ENCODE peak calls at places on chromosomes 5 and 9, in five cellular contexts. M, Z, K, J and X are unnamed samples.

GRCh38 chr5:9707766-9708462 is 77.8 kb upstream of the TAS2R1 start:
- DNase-seq in M (no peak), Z (no peak), K (no peak), J (no peak), X (no peak)

GRCh38 chr9:91348191-91348790 is 13.4 kb downstream of the AUH start:
- DNase-seq in M (no peak), Z (no peak), K (no peak), J (no peak), X (no peak)

GRCh38 chr9:109816490-109816889 is 36.5 kb downstream of the PALM2AKAP2 start:
- DNase-seq in M (peak; percentile 90), Z (no peak), K (no peak), J (no peak), X (no peak)

GRCh38 chr5:180119886-180120220 is 48.3 kb upstream of the RNF130 start:
- DNase-seq in M (no peak), Z (no peak), K (no peak), J (no peak), X (no peak)

GRCh38 chr5:154248691-154249090 is 58.2 kb downstream of the GALNT10 start:
- DNase-seq in M (no peak), Z (no peak), K (no peak), J (no peak), X (no peak)

GRCh38 chr9:20559236-20559896 is 62.9 kb downstream of the MLLT3 start:
- DNase-seq in M (peak; percentile 69), Z (no peak), K (no peak), J (no peak), X (no peak)

GRCh38 chr9:121599872-121600585 is 51.4 kb upstream of the DAB2IP start:
- DNase-seq in M (no peak), Z (no peak), K (no peak), J (no peak), X (no peak)

GRCh38 chr9:33942471-33943083 is 106.1 kb downstream of the UBAP2 start:
- DNase-seq in M (peak; percentile 69), Z (no peak), K (no peak), J (no peak), X (no peak)

GRCh38 chr9:115864581-115864980 is 289.0 kb upstream of the PAPPA start:
- DNase-seq in M (no peak), Z (no peak), K (no peak), J (no peak), X (no peak)

GRCh38 chr5:58885265-58885664 is 302.4 kb downstream of the RAB3C start:
- DNase-seq in M (no peak), Z (no peak), K (no peak), J (no peak), X (no peak)

GRCh38 chr9:86034863-86035734 is 64.3 kb downstream of the GOLM1 start:
- DNase-seq in M (peak; percentile 60), Z (no peak), K (peak; percentile 27), J (peak; percentile 8), X (no peak)

GRCh38 chr5:128245974-128246373 is 162.4 kb downstream of the SLC12A2 start:
- DNase-seq in M (no peak), Z (no peak), K (no peak), J (no peak), X (no peak)

GRCh38 chr9:22010881-22011625 is 1.9 kb upstream of the CDKN2B start:
- DNase-seq in M (peak; percentile 48), Z (no peak), K (no peak), J (no peak), X (no peak)

GRCh38 chr9:128107971-128108783 is 19.4 kb downstream of the PTGES2 start:
- DNase-seq in M (no peak), Z (no peak), K (no peak), J (no peak), X (no peak)

GRCh38 chr5:116068028-116068632 is 16.7 kb upstream of the COMMD10 start:
- DNase-seq in M (peak; percentile 61), Z (peak; percentile 44), K (peak; percentile 56), J (peak; percentile 5), X (no peak)

GRCh38 chr5:174553556-174553955 is 170.8 kb upstream of the MSX2 start:
- DNase-seq in M (no peak), Z (no peak), K (no peak), J (no peak), X (no peak)

GRCh38 chr9:128254362-128254761 is 21.4 kb downstream of the GOLGA2 start:
- DNase-seq in M (no peak), Z (no peak), K (no peak), J (no peak), X (no peak)

GRCh38 chr9:92887880-92888338 is 10.1 kb upstream of the ZNF484 start:
- DNase-seq in M (no peak), Z (peak; percentile 24), K (peak; percentile 88), J (no peak), X (no peak)

GRCh38 chr5:109347252-109347888 is 62.4 kb downstream of the PJA2 start:
- DNase-seq in M (no peak), Z (no peak), K (no peak), J (no peak), X (no peak)

GRCh38 chr5:11468334-11469039 is 435.8 kb downstream of the CTNND2 start:
- DNase-seq in M (peak; percentile 49), Z (no peak), K (no peak), J (no peak), X (no peak)

GRCh38 chr5:41788800-41789395 is 81.3 kb downstream of the OXCT1 start:
- DNase-seq in M (peak; percentile 7), Z (no peak), K (no peak), J (no peak), X (no peak)

GRCh38 chr5:132315529-132316067 is 21.4 kb downstream of the SLC22A4 start:
- DNase-seq in M (no peak), Z (no peak), K (no peak), J (no peak), X (no peak)

GRCh38 chr5:39040875-39041274 is 33.3 kb downstream of the RICTOR start:
- DNase-seq in M (no peak), Z (no peak), K (no peak), J (no peak), X (no peak)

GRCh38 chr5:57174128-57174849 is 430 bp downstream of the GPBP1 start:
- DNase-seq in M (peak; percentile 48), Z (peak; percentile 36), K (peak; percentile 37), J (no peak), X (no peak)

GRCh38 chr9:127921592-127922120 is 4.8 kb upstream of the ST6GALNAC4 start:
- DNase-seq in M (peak; percentile 51), Z (peak; percentile 76), K (peak; percentile 63), J (no peak), X (no peak)

GRCh38 chr9:97921959-97922905 is at the start of gene TRMO:
- DNase-seq in M (peak; percentile 98), Z (peak; percentile 99), K (peak; percentile 98), J (peak; percentile 98), X (peak; percentile 64)

GRCh38 chr9:132288956-132289355 is 65.8 kb downstream of the SETX start:
- DNase-seq in M (no peak), Z (no peak), K (no peak), J (no peak), X (no peak)

GRCh38 chr9:15220658-15221310 is 86.2 kb downstream of the TTC39B start:
- DNase-seq in M (no peak), Z (no peak), K (no peak), J (no peak), X (no peak)

GRCh38 chr5:87807783-87808182 is 395.1 kb upstream of the CCNH start:
- DNase-seq in M (no peak), Z (no peak), K (no peak), J (no peak), X (no peak)

GRCh38 chr5:135827965-135828792 is 6.3 kb upstream of the SLC25A48 start:
- DNase-seq in M (no peak), Z (no peak), K (no peak), J (no peak), X (no peak)

GRCh38 chr5:41835625-41836024 is 34.6 kb downstream of the OXCT1 start:
- DNase-seq in M (peak; percentile 74), Z (no peak), K (peak; percentile 71), J (no peak), X (no peak)

GRCh38 chr9:89802809-89803355 is 198.1 kb downstream of the GADD45G start:
- DNase-seq in M (peak; percentile 10), Z (no peak), K (no peak), J (peak; percentile 77), X (no peak)

GRCh38 chr9:134231767-134232166 is 67.4 kb upstream of the RNU6ATAC start:
- DNase-seq in M (no peak), Z (no peak), K (no peak), J (no peak), X (no peak)